ENCODE peak calls at places on chromosome 1, in nine cellular contexts. I is heart right ventricle, T is neuronal stem cell, B is psoas muscle, A is GM23338, H is NCI-H226, E is nucleus accumbens, V is frontal cortex, M is gastrocnemius medialis. W is an unnamed sample.

GRCh38 chr1:162757476-162757875 is 33.0 kb upstream of the HSD17B7 start:
- DNase-seq in I (no peak), T (no peak), B (no peak), A (no peak), H (peak; percentile 39), E (no peak), V (no peak), M (no peak), W (no peak)

GRCh38 chr1:6267686-6268281 is 6.9 kb upstream of the GPR153 start:
- DNase-seq in I (no peak), T (no peak), B (no peak), A (no peak), H (no peak), E (no peak), V (no peak), M (no peak), W (no peak)

GRCh38 chr1:88661188-88661587 is 22.9 kb upstream of the PKN2 start:
- DNase-seq in I (no peak), T (no peak), B (no peak), A (peak; percentile 17), H (no peak), E (no peak), V (no peak), M (no peak), W (no peak)

GRCh38 chr1:35605071-35605881 is 32.2 kb downstream of the TFAP2E start:
- DNase-seq in I (no peak), T (no peak), B (no peak), A (no peak), H (peak; percentile 34), E (no peak), V (no peak), M (no peak), W (no peak)

GRCh38 chr1:185474440-185475149 is 157.6 kb upstream of the IVNS1ABP start:
- DNase-seq in I (no peak), T (no peak), B (no peak), A (no peak), H (no peak), E (no peak), V (no peak), M (no peak), W (no peak)

GRCh38 chr1:237457573-237457972 is 415.6 kb downstream of the RYR2 start:
- DNase-seq in I (no peak), T (no peak), B (no peak), A (no peak), H (no peak), E (no peak), V (no peak), M (no peak), W (no peak)

GRCh38 chr1:45979074-45979777 is 153.2 kb downstream of the PIK3R3 start:
- DNase-seq in I (no peak), T (no peak), B (no peak), A (no peak), H (no peak), E (no peak), V (peak; percentile 10), M (no peak), W (no peak)

GRCh38 chr1:15852036-15852827 is 4.7 kb downstream of the SPEN start:
- DNase-seq in I (no peak), T (no peak), B (no peak), A (no peak), H (no peak), E (no peak), V (no peak), M (no peak), W (no peak)

GRCh38 chr1:66247415-66248208 is 286.3 kb upstream of the SGIP1 start:
- DNase-seq in I (no peak), T (no peak), B (no peak), A (no peak), H (no peak), E (no peak), V (no peak), M (no peak), W (no peak)

GRCh38 chr1:34156739-34157138 is 8.3 kb downstream of the CSMD2 start:
- DNase-seq in I (no peak), T (no peak), B (no peak), A (peak; percentile 65), H (no peak), E (no peak), V (no peak), M (no peak), W (no peak)

GRCh38 chr1:222898191-222898527 is 83.3 kb downstream of the DISP1 start:
- DNase-seq in I (no peak), T (no peak), B (no peak), A (no peak), H (no peak), E (no peak), V (no peak), M (no peak), W (no peak)

W was measured in stimulated activated naive B cell treated with anti-CD40 and anti-IgM and Interleukin-4, amounts not matched to agents 10 μg/mL and 1 μg/mL and 100 μg/mL, for 72 hours.